ENCODE peak calls at places on chromosome 3, in eight cellular contexts. One of them, this sample, is unnamed.

GRCh38 chr3:13025090-13025489 is 48.1 kb downstream of the IQSEC1 start:
- DNase-seq in epithelial cell of esophagus: peak; percentile 57
- DNase-seq in HEK293T: no peak
- DNase-seq in T-helper 1 cell: no peak
- DNase-seq in stimulated activated CD4-positive, alpha-beta T cell treated with anti-CD3 and anti-CD28 coated beads, Interleukin-12 subunit alpha, Interleukin-12 subunit beta, amount 100 ng/mL, for 4 hours: no peak
- DNase-seq in iris pigment epithelial cell: peak; percentile 76
- DNase-seq in activated B cell treated with CpG ODN at 0.5 μM for 24 hours: no peak
- DNase-seq in NCI-H748 treated with DMSO at 0.1 percent for 48 hours: no peak
- DNase-seq in this sample: no peak

GRCh38 chr3:198113219-198114053 is 153.4 kb downstream of the LMLN start:
- DNase-seq in NCI-H748 treated with DMSO at 0.1 percent for 48 hours: no peak
- DNase-seq in epithelial cell of esophagus: peak; percentile 7
- DNase-seq in T-helper 1 cell: no peak
- DNase-seq in iris pigment epithelial cell: peak; percentile 7
- DNase-seq in activated B cell treated with CpG ODN at 0.5 μM for 24 hours: no peak
- DNase-seq in HEK293T: no peak
- DNase-seq in stimulated activated CD4-positive, alpha-beta T cell treated with anti-CD3 and anti-CD28 coated beads, Interleukin-12 subunit alpha, Interleukin-12 subunit beta, amount 100 ng/mL, for 4 hours: peak; percentile 2
- DNase-seq in this sample: no peak

GRCh38 chr3:67655364-67656121 is 1.1 kb upstream of the SUCLG2 start:
- DNase-seq in NCI-H748 treated with DMSO at 0.1 percent for 48 hours: no peak
- DNase-seq in T-helper 1 cell: peak; percentile 61
- DNase-seq in activated B cell treated with CpG ODN at 0.5 μM for 24 hours: peak; percentile 38
- DNase-seq in iris pigment epithelial cell: no peak
- DNase-seq in stimulated activated CD4-positive, alpha-beta T cell treated with anti-CD3 and anti-CD28 coated beads, Interleukin-12 subunit alpha, Interleukin-12 subunit beta, amount 100 ng/mL, for 4 hours: peak; percentile 31
- DNase-seq in HEK293T: no peak
- DNase-seq in epithelial cell of esophagus: no peak
- DNase-seq in this sample: peak; percentile 94

GRCh38 chr3:77038468-77038927 is 1.4 kb upstream of the ROBO2 start:
- DNase-seq in NCI-H748 treated with DMSO at 0.1 percent for 48 hours: peak; percentile 80
- DNase-seq in T-helper 1 cell: no peak
- DNase-seq in epithelial cell of esophagus: peak; percentile 90
- DNase-seq in stimulated activated CD4-positive, alpha-beta T cell treated with anti-CD3 and anti-CD28 coated beads, Interleukin-12 subunit alpha, Interleukin-12 subunit beta, amount 100 ng/mL, for 4 hours: no peak
- DNase-seq in HEK293T: peak; percentile 66
- DNase-seq in iris pigment epithelial cell: peak; percentile 90
- DNase-seq in activated B cell treated with CpG ODN at 0.5 μM for 24 hours: no peak
- DNase-seq in this sample: no peak

GRCh38 chr3:63251499-63251898 is 26.6 kb upstream of the SYNPR start:
- DNase-seq in epithelial cell of esophagus: peak; percentile 54
- DNase-seq in T-helper 1 cell: no peak
- DNase-seq in activated B cell treated with CpG ODN at 0.5 μM for 24 hours: no peak
- DNase-seq in stimulated activated CD4-positive, alpha-beta T cell treated with anti-CD3 and anti-CD28 coated beads, Interleukin-12 subunit alpha, Interleukin-12 subunit beta, amount 100 ng/mL, for 4 hours: no peak
- DNase-seq in HEK293T: no peak
- DNase-seq in iris pigment epithelial cell: no peak
- DNase-seq in NCI-H748 treated with DMSO at 0.1 percent for 48 hours: peak; percentile 20
- DNase-seq in this sample: no peak

GRCh38 chr3:70298385-70298784 is 14.1 kb downstream of the MDFIC2 start:
- DNase-seq in HEK293T: no peak
- DNase-seq in NCI-H748 treated with DMSO at 0.1 percent for 48 hours: no peak
- DNase-seq in activated B cell treated with CpG ODN at 0.5 μM for 24 hours: no peak
- DNase-seq in iris pigment epithelial cell: peak; percentile 44
- DNase-seq in epithelial cell of esophagus: no peak
- DNase-seq in stimulated activated CD4-positive, alpha-beta T cell treated with anti-CD3 and anti-CD28 coated beads, Interleukin-12 subunit alpha, Interleukin-12 subunit beta, amount 100 ng/mL, for 4 hours: no peak
- DNase-seq in T-helper 1 cell: no peak
- DNase-seq in this sample: no peak

GRCh38 chr3:107441617-107442016 is 64.4 kb downstream of the CCDC54 start:
- DNase-seq in epithelial cell of esophagus: no peak
- DNase-seq in NCI-H748 treated with DMSO at 0.1 percent for 48 hours: no peak
- DNase-seq in HEK293T: no peak
- DNase-seq in T-helper 1 cell: no peak
- DNase-seq in stimulated activated CD4-positive, alpha-beta T cell treated with anti-CD3 and anti-CD28 coated beads, Interleukin-12 subunit alpha, Interleukin-12 subunit beta, amount 100 ng/mL, for 4 hours: no peak
- DNase-seq in iris pigment epithelial cell: peak; percentile 8
- DNase-seq in activated B cell treated with CpG ODN at 0.5 μM for 24 hours: no peak
- DNase-seq in this sample: no peak

GRCh38 chr3:71586810-71587242 is 3.3 kb upstream of the FOXP1 start:
- DNase-seq in HEK293T: no peak
- DNase-seq in iris pigment epithelial cell: no peak
- DNase-seq in stimulated activated CD4-positive, alpha-beta T cell treated with anti-CD3 and anti-CD28 coated beads, Interleukin-12 subunit alpha, Interleukin-12 subunit beta, amount 100 ng/mL, for 4 hours: no peak
- DNase-seq in T-helper 1 cell: no peak
- DNase-seq in NCI-H748 treated with DMSO at 0.1 percent for 48 hours: no peak
- DNase-seq in activated B cell treated with CpG ODN at 0.5 μM for 24 hours: no peak
- DNase-seq in epithelial cell of esophagus: no peak
- DNase-seq in this sample: no peak

GRCh38 chr3:50671331-50671730 is 3.4 kb upstream of the DOCK3 start:
- DNase-seq in T-helper 1 cell: no peak
- DNase-seq in HEK293T: peak; percentile 55
- DNase-seq in activated B cell treated with CpG ODN at 0.5 μM for 24 hours: no peak
- DNase-seq in NCI-H748 treated with DMSO at 0.1 percent for 48 hours: no peak
- DNase-seq in epithelial cell of esophagus: peak; percentile 56
- DNase-seq in iris pigment epithelial cell: peak; percentile 80
- DNase-seq in stimulated activated CD4-positive, alpha-beta T cell treated with anti-CD3 and anti-CD28 coated beads, Interleukin-12 subunit alpha, Interleukin-12 subunit beta, amount 100 ng/mL, for 4 hours: no peak
- DNase-seq in this sample: no peak

GRCh38 chr3:11618897-11619296 is 24.8 kb downstream of the VGLL4 start:
- DNase-seq in T-helper 1 cell: no peak
- DNase-seq in NCI-H748 treated with DMSO at 0.1 percent for 48 hours: no peak
- DNase-seq in stimulated activated CD4-positive, alpha-beta T cell treated with anti-CD3 and anti-CD28 coated beads, Interleukin-12 subunit alpha, Interleukin-12 subunit beta, amount 100 ng/mL, for 4 hours: no peak
- DNase-seq in activated B cell treated with CpG ODN at 0.5 μM for 24 hours: no peak
- DNase-seq in HEK293T: no peak
- DNase-seq in iris pigment epithelial cell: no peak
- DNase-seq in epithelial cell of esophagus: no peak
- DNase-seq in this sample: no peak

GRCh38 chr3:13079051-13079450 is 5.8 kb upstream of the IQSEC1 start:
- DNase-seq in activated B cell treated with CpG ODN at 0.5 μM for 24 hours: no peak
- DNase-seq in HEK293T: no peak
- DNase-seq in epithelial cell of esophagus: peak; percentile 41
- DNase-seq in stimulated activated CD4-positive, alpha-beta T cell treated with anti-CD3 and anti-CD28 coated beads, Interleukin-12 subunit alpha, Interleukin-12 subunit beta, amount 100 ng/mL, for 4 hours: no peak
- DNase-seq in iris pigment epithelial cell: no peak
- DNase-seq in T-helper 1 cell: no peak
- DNase-seq in NCI-H748 treated with DMSO at 0.1 percent for 48 hours: no peak
- DNase-seq in this sample: no peak

GRCh38 chr3:100027321-100027720 is 87.0 kb downstream of the FILIP1L start:
- DNase-seq in activated B cell treated with CpG ODN at 0.5 μM for 24 hours: no peak
- DNase-seq in stimulated activated CD4-positive, alpha-beta T cell treated with anti-CD3 and anti-CD28 coated beads, Interleukin-12 subunit alpha, Interleukin-12 subunit beta, amount 100 ng/mL, for 4 hours: no peak
- DNase-seq in iris pigment epithelial cell: peak; percentile 53
- DNase-seq in T-helper 1 cell: no peak
- DNase-seq in NCI-H748 treated with DMSO at 0.1 percent for 48 hours: no peak
- DNase-seq in HEK293T: no peak
- DNase-seq in epithelial cell of esophagus: no peak
- DNase-seq in this sample: no peak

GRCh38 chr3:189953551-189953950 is 167.1 kb downstream of the P3H2 start:
- DNase-seq in stimulated activated CD4-positive, alpha-beta T cell treated with anti-CD3 and anti-CD28 coated beads, Interleukin-12 subunit alpha, Interleukin-12 subunit beta, amount 100 ng/mL, for 4 hours: no peak
- DNase-seq in activated B cell treated with CpG ODN at 0.5 μM for 24 hours: no peak
- DNase-seq in NCI-H748 treated with DMSO at 0.1 percent for 48 hours: no peak
- DNase-seq in iris pigment epithelial cell: no peak
- DNase-seq in T-helper 1 cell: no peak
- DNase-seq in epithelial cell of esophagus: no peak
- DNase-seq in HEK293T: no peak
- DNase-seq in this sample: no peak

GRCh38 chr3:101825904-101826445 is 23.3 kb upstream of the NFKBIZ start:
- DNase-seq in stimulated activated CD4-positive, alpha-beta T cell treated with anti-CD3 and anti-CD28 coated beads, Interleukin-12 subunit alpha, Interleukin-12 subunit beta, amount 100 ng/mL, for 4 hours: no peak
- DNase-seq in NCI-H748 treated with DMSO at 0.1 percent for 48 hours: no peak
- DNase-seq in iris pigment epithelial cell: peak; percentile 66
- DNase-seq in epithelial cell of esophagus: peak; percentile 19
- DNase-seq in T-helper 1 cell: no peak
- DNase-seq in HEK293T: no peak
- DNase-seq in activated B cell treated with CpG ODN at 0.5 μM for 24 hours: no peak
- DNase-seq in this sample: no peak

GRCh38 chr3:19885468-19885867 is 48.5 kb downstream of the EFHB start:
- DNase-seq in iris pigment epithelial cell: peak; percentile 42
- DNase-seq in HEK293T: peak; percentile 40
- DNase-seq in epithelial cell of esophagus: peak; percentile 48
- DNase-seq in T-helper 1 cell: no peak
- DNase-seq in stimulated activated CD4-positive, alpha-beta T cell treated with anti-CD3 and anti-CD28 coated beads, Interleukin-12 subunit alpha, Interleukin-12 subunit beta, amount 100 ng/mL, for 4 hours: no peak
- DNase-seq in activated B cell treated with CpG ODN at 0.5 μM for 24 hours: no peak
- DNase-seq in NCI-H748 treated with DMSO at 0.1 percent for 48 hours: peak; percentile 2
- DNase-seq in this sample: peak; percentile 24

GRCh38 chr3:156899951-156900350 is 73.8 kb downstream of the LEKR1 start:
- DNase-seq in epithelial cell of esophagus: no peak
- DNase-seq in HEK293T: no peak
- DNase-seq in iris pigment epithelial cell: no peak
- DNase-seq in stimulated activated CD4-positive, alpha-beta T cell treated with anti-CD3 and anti-CD28 coated beads, Interleukin-12 subunit alpha, Interleukin-12 subunit beta, amount 100 ng/mL, for 4 hours: no peak
- DNase-seq in activated B cell treated with CpG ODN at 0.5 μM for 24 hours: no peak
- DNase-seq in T-helper 1 cell: no peak
- DNase-seq in NCI-H748 treated with DMSO at 0.1 percent for 48 hours: no peak
- DNase-seq in this sample: no peak

GRCh38 chr3:70558955-70559354 is 246.5 kb upstream of the MDFIC2 start:
- DNase-seq in epithelial cell of esophagus: no peak
- DNase-seq in HEK293T: no peak
- DNase-seq in activated B cell treated with CpG ODN at 0.5 μM for 24 hours: no peak
- DNase-seq in iris pigment epithelial cell: no peak
- DNase-seq in NCI-H748 treated with DMSO at 0.1 percent for 48 hours: no peak
- DNase-seq in stimulated activated CD4-positive, alpha-beta T cell treated with anti-CD3 and anti-CD28 coated beads, Interleukin-12 subunit alpha, Interleukin-12 subunit beta, amount 100 ng/mL, for 4 hours: no peak
- DNase-seq in T-helper 1 cell: no peak
- DNase-seq in this sample: no peak

GRCh38 chr3:181694805-181695660 is 16.7 kb upstream of the SOX2 start:
- DNase-seq in activated B cell treated with CpG ODN at 0.5 μM for 24 hours: no peak
- DNase-seq in T-helper 1 cell: no peak
- DNase-seq in stimulated activated CD4-positive, alpha-beta T cell treated with anti-CD3 and anti-CD28 coated beads, Interleukin-12 subunit alpha, Interleukin-12 subunit beta, amount 100 ng/mL, for 4 hours: no peak
- DNase-seq in NCI-H748 treated with DMSO at 0.1 percent for 48 hours: no peak
- DNase-seq in epithelial cell of esophagus: peak; percentile 29
- DNase-seq in iris pigment epithelial cell: no peak
- DNase-seq in HEK293T: no peak
- DNase-seq in this sample: no peak

GRCh38 chr3:51538115-51538458 is 432 bp upstream of the RAD54L2 start:
- DNase-seq in stimulated activated CD4-positive, alpha-beta T cell treated with anti-CD3 and anti-CD28 coated beads, Interleukin-12 subunit alpha, Interleukin-12 subunit beta, amount 100 ng/mL, for 4 hours: peak; percentile 1
- DNase-seq in HEK293T: peak; percentile 18
- DNase-seq in iris pigment epithelial cell: peak; percentile 9
- DNase-seq in activated B cell treated with CpG ODN at 0.5 μM for 24 hours: no peak
- DNase-seq in T-helper 1 cell: no peak
- DNase-seq in NCI-H748 treated with DMSO at 0.1 percent for 48 hours: no peak
- DNase-seq in epithelial cell of esophagus: peak; percentile 11
- DNase-seq in this sample: peak; percentile 23

GRCh38 chr3:48548731-48549705 is 7.6 kb downstream of the PFKFB4 start:
- DNase-seq in T-helper 1 cell: peak; percentile 77
- DNase-seq in HEK293T: peak; percentile 79
- DNase-seq in stimulated activated CD4-positive, alpha-beta T cell treated with anti-CD3 and anti-CD28 coated beads, Interleukin-12 subunit alpha, Interleukin-12 subunit beta, amount 100 ng/mL, for 4 hours: peak; percentile 84
- DNase-seq in epithelial cell of esophagus: peak; percentile 71
- DNase-seq in activated B cell treated with CpG ODN at 0.5 μM for 24 hours: peak; percentile 66
- DNase-seq in NCI-H748 treated with DMSO at 0.1 percent for 48 hours: peak; percentile 4
- DNase-seq in iris pigment epithelial cell: peak; percentile 69
- DNase-seq in this sample: peak; percentile 72

GRCh38 chr3:35932995-35933394 is 293.7 kb downstream of the ARPP21 start:
- DNase-seq in T-helper 1 cell: no peak
- DNase-seq in NCI-H748 treated with DMSO at 0.1 percent for 48 hours: no peak
- DNase-seq in activated B cell treated with CpG ODN at 0.5 μM for 24 hours: no peak
- DNase-seq in epithelial cell of esophagus: peak; percentile 58
- DNase-seq in stimulated activated CD4-positive, alpha-beta T cell treated with anti-CD3 and anti-CD28 coated beads, Interleukin-12 subunit alpha, Interleukin-12 subunit beta, amount 100 ng/mL, for 4 hours: no peak
- DNase-seq in HEK293T: no peak
- DNase-seq in iris pigment epithelial cell: peak; percentile 95
- DNase-seq in this sample: no peak

GRCh38 chr3:98612587-98612986 is 19.2 kb upstream of the CPOX start:
- DNase-seq in NCI-H748 treated with DMSO at 0.1 percent for 48 hours: no peak
- DNase-seq in T-helper 1 cell: no peak
- DNase-seq in epithelial cell of esophagus: peak; percentile 70
- DNase-seq in activated B cell treated with CpG ODN at 0.5 μM for 24 hours: no peak
- DNase-seq in stimulated activated CD4-positive, alpha-beta T cell treated with anti-CD3 and anti-CD28 coated beads, Interleukin-12 subunit alpha, Interleukin-12 subunit beta, amount 100 ng/mL, for 4 hours: no peak
- DNase-seq in HEK293T: no peak
- DNase-seq in iris pigment epithelial cell: no peak
- DNase-seq in this sample: no peak

GRCh38 chr3:126274735-126275734 is 82.2 kb downstream of the KLF15 start:
- DNase-seq in T-helper 1 cell: no peak
- DNase-seq in iris pigment epithelial cell: no peak
- DNase-seq in HEK293T: no peak
- DNase-seq in activated B cell treated with CpG ODN at 0.5 μM for 24 hours: no peak
- DNase-seq in NCI-H748 treated with DMSO at 0.1 percent for 48 hours: no peak
- DNase-seq in epithelial cell of esophagus: no peak
- DNase-seq in stimulated activated CD4-positive, alpha-beta T cell treated with anti-CD3 and anti-CD28 coated beads, Interleukin-12 subunit alpha, Interleukin-12 subunit beta, amount 100 ng/mL, for 4 hours: no peak
- DNase-seq in this sample: no peak

GRCh38 chr3:150302246-150302645 is 105.9 kb upstream of the TSC22D2 start:
- DNase-seq in epithelial cell of esophagus: no peak
- DNase-seq in HEK293T: no peak
- DNase-seq in iris pigment epithelial cell: no peak
- DNase-seq in stimulated activated CD4-positive, alpha-beta T cell treated with anti-CD3 and anti-CD28 coated beads, Interleukin-12 subunit alpha, Interleukin-12 subunit beta, amount 100 ng/mL, for 4 hours: no peak
- DNase-seq in activated B cell treated with CpG ODN at 0.5 μM for 24 hours: no peak
- DNase-seq in NCI-H748 treated with DMSO at 0.1 percent for 48 hours: no peak
- DNase-seq in T-helper 1 cell: no peak
- DNase-seq in this sample: no peak

GRCh38 chr3:66450389-66451022 is 50.3 kb downstream of the LRIG1 start:
- DNase-seq in stimulated activated CD4-positive, alpha-beta T cell treated with anti-CD3 and anti-CD28 coated beads, Interleukin-12 subunit alpha, Interleukin-12 subunit beta, amount 100 ng/mL, for 4 hours: no peak
- DNase-seq in NCI-H748 treated with DMSO at 0.1 percent for 48 hours: no peak
- DNase-seq in epithelial cell of esophagus: peak; percentile 66
- DNase-seq in iris pigment epithelial cell: peak; percentile 75
- DNase-seq in activated B cell treated with CpG ODN at 0.5 μM for 24 hours: no peak
- DNase-seq in T-helper 1 cell: no peak
- DNase-seq in HEK293T: no peak
- DNase-seq in this sample: no peak

GRCh38 chr3:31770822-31771326 is 210.2 kb downstream of the OSBPL10 start:
- DNase-seq in stimulated activated CD4-positive, alpha-beta T cell treated with anti-CD3 and anti-CD28 coated beads, Interleukin-12 subunit alpha, Interleukin-12 subunit beta, amount 100 ng/mL, for 4 hours: no peak
- DNase-seq in activated B cell treated with CpG ODN at 0.5 μM for 24 hours: no peak
- DNase-seq in NCI-H748 treated with DMSO at 0.1 percent for 48 hours: no peak
- DNase-seq in T-helper 1 cell: no peak
- DNase-seq in iris pigment epithelial cell: peak; percentile 57
- DNase-seq in epithelial cell of esophagus: peak; percentile 74
- DNase-seq in HEK293T: no peak
- DNase-seq in this sample: no peak

GRCh38 chr3:195809291-195809785 is 2.4 kb downstream of the MUC4 start:
- DNase-seq in activated B cell treated with CpG ODN at 0.5 μM for 24 hours: no peak
- DNase-seq in NCI-H748 treated with DMSO at 0.1 percent for 48 hours: no peak
- DNase-seq in HEK293T: no peak
- DNase-seq in epithelial cell of esophagus: no peak
- DNase-seq in iris pigment epithelial cell: no peak
- DNase-seq in T-helper 1 cell: no peak
- DNase-seq in stimulated activated CD4-positive, alpha-beta T cell treated with anti-CD3 and anti-CD28 coated beads, Interleukin-12 subunit alpha, Interleukin-12 subunit beta, amount 100 ng/mL, for 4 hours: no peak
- DNase-seq in this sample: no peak

GRCh38 chr3:69926385-69926784 is 73.1 kb upstream of the SAMMSON start:
- DNase-seq in iris pigment epithelial cell: no peak
- DNase-seq in T-helper 1 cell: no peak
- DNase-seq in activated B cell treated with CpG ODN at 0.5 μM for 24 hours: no peak
- DNase-seq in epithelial cell of esophagus: no peak
- DNase-seq in HEK293T: no peak
- DNase-seq in stimulated activated CD4-positive, alpha-beta T cell treated with anti-CD3 and anti-CD28 coated beads, Interleukin-12 subunit alpha, Interleukin-12 subunit beta, amount 100 ng/mL, for 4 hours: no peak
- DNase-seq in NCI-H748 treated with DMSO at 0.1 percent for 48 hours: no peak
- DNase-seq in this sample: no peak

GRCh38 chr3:170589113-170589512 is 3.2 kb upstream of the SLC7A14 start:
- DNase-seq in activated B cell treated with CpG ODN at 0.5 μM for 24 hours: no peak
- DNase-seq in T-helper 1 cell: no peak
- DNase-seq in epithelial cell of esophagus: no peak
- DNase-seq in stimulated activated CD4-positive, alpha-beta T cell treated with anti-CD3 and anti-CD28 coated beads, Interleukin-12 subunit alpha, Interleukin-12 subunit beta, amount 100 ng/mL, for 4 hours: no peak
- DNase-seq in iris pigment epithelial cell: no peak
- DNase-seq in HEK293T: no peak
- DNase-seq in NCI-H748 treated with DMSO at 0.1 percent for 48 hours: peak; percentile 49
- DNase-seq in this sample: no peak

GRCh38 chr3:13081603-13082360 is 8.6 kb upstream of the IQSEC1 start:
- DNase-seq in iris pigment epithelial cell: no peak
- DNase-seq in activated B cell treated with CpG ODN at 0.5 μM for 24 hours: no peak
- DNase-seq in NCI-H748 treated with DMSO at 0.1 percent for 48 hours: no peak
- DNase-seq in HEK293T: no peak
- DNase-seq in stimulated activated CD4-positive, alpha-beta T cell treated with anti-CD3 and anti-CD28 coated beads, Interleukin-12 subunit alpha, Interleukin-12 subunit beta, amount 100 ng/mL, for 4 hours: no peak
- DNase-seq in epithelial cell of esophagus: no peak
- DNase-seq in T-helper 1 cell: no peak
- DNase-seq in this sample: no peak

GRCh38 chr3:3089017-3089416 is 21.2 kb downstream of the IL5RA start:
- DNase-seq in NCI-H748 treated with DMSO at 0.1 percent for 48 hours: no peak
- DNase-seq in T-helper 1 cell: no peak
- DNase-seq in iris pigment epithelial cell: no peak
- DNase-seq in stimulated activated CD4-positive, alpha-beta T cell treated with anti-CD3 and anti-CD28 coated beads, Interleukin-12 subunit alpha, Interleukin-12 subunit beta, amount 100 ng/mL, for 4 hours: no peak
- DNase-seq in epithelial cell of esophagus: no peak
- DNase-seq in activated B cell treated with CpG ODN at 0.5 μM for 24 hours: no peak
- DNase-seq in HEK293T: no peak
- DNase-seq in this sample: no peak

GRCh38 chr3:57391767-57392166 is 99.3 kb upstream of the ASB14 start:
- DNase-seq in T-helper 1 cell: no peak
- DNase-seq in activated B cell treated with CpG ODN at 0.5 μM for 24 hours: no peak
- DNase-seq in epithelial cell of esophagus: no peak
- DNase-seq in NCI-H748 treated with DMSO at 0.1 percent for 48 hours: no peak
- DNase-seq in HEK293T: no peak
- DNase-seq in iris pigment epithelial cell: no peak
- DNase-seq in stimulated activated CD4-positive, alpha-beta T cell treated with anti-CD3 and anti-CD28 coated beads, Interleukin-12 subunit alpha, Interleukin-12 subunit beta, amount 100 ng/mL, for 4 hours: no peak
- DNase-seq in this sample: no peak

GRCh38 chr3:16112910-16113504 is 61.5 kb upstream of the GALNT15 start:
- DNase-seq in iris pigment epithelial cell: peak; percentile 89
- DNase-seq in HEK293T: no peak
- DNase-seq in stimulated activated CD4-positive, alpha-beta T cell treated with anti-CD3 and anti-CD28 coated beads, Interleukin-12 subunit alpha, Interleukin-12 subunit beta, amount 100 ng/mL, for 4 hours: no peak
- DNase-seq in activated B cell treated with CpG ODN at 0.5 μM for 24 hours: no peak
- DNase-seq in epithelial cell of esophagus: peak; percentile 50
- DNase-seq in NCI-H748 treated with DMSO at 0.1 percent for 48 hours: no peak
- DNase-seq in T-helper 1 cell: no peak
- DNase-seq in this sample: no peak

GRCh38 chr3:133945696-133946095 is 50.0 kb upstream of the RAB6B start:
- DNase-seq in NCI-H748 treated with DMSO at 0.1 percent for 48 hours: no peak
- DNase-seq in iris pigment epithelial cell: no peak
- DNase-seq in epithelial cell of esophagus: no peak
- DNase-seq in stimulated activated CD4-positive, alpha-beta T cell treated with anti-CD3 and anti-CD28 coated beads, Interleukin-12 subunit alpha, Interleukin-12 subunit beta, amount 100 ng/mL, for 4 hours: no peak
- DNase-seq in activated B cell treated with CpG ODN at 0.5 μM for 24 hours: no peak
- DNase-seq in T-helper 1 cell: no peak
- DNase-seq in HEK293T: no peak
- DNase-seq in this sample: no peak